ENCODE peak calls at places on chromosomes 4 and X, in seven cellular contexts. L, M, W, X, B, C and J are unnamed samples.

GRCh38 chrX:23838953-23839352 is 56.0 kb downstream of the SAT1 start:
- DNase-seq in M (no peak), C (no peak), B (no peak), L (no peak), W (no peak), X (no peak), J (no peak)

GRCh38 chrX:23554304-23554703 is 113.0 kb upstream of the PRDX4 start:
- DNase-seq in M (no peak), L (no peak), X (no peak), B (no peak), C (no peak), W (peak), J (no peak)

GRCh38 chr4:16591867-16592266 is 306.6 kb downstream of the LDB2 start:
- DNase-seq in W (no peak), X (no peak), B (no peak), M (no peak), C (no peak), L (no peak), J (peak)

GRCh38 chr4:115113382-115114106 is at the start of gene NDST4:
- DNase-seq in C (no peak), X (no peak), W (no peak), M (no peak), B (no peak), L (no peak), J (peak)

GRCh38 chr4:165684177-165684870 is 188.7 kb upstream of the TLL1 start:
- DNase-seq in W (peak), C (no peak), L (no peak), X (no peak), B (no peak), M (no peak), J (no peak)

GRCh38 chr4:791866-792630 is 33.9 kb downstream of the CPLX1 start:
- DNase-seq in M (peak), X (no peak), C (no peak), L (no peak), B (no peak), W (no peak), J (peak)

GRCh38 chr4:105474110-105474518 is 252 bp upstream of the PPA2 start:
- DNase-seq in C (peak), M (peak), B (no peak), W (peak), X (no peak), L (peak), J (peak)

GRCh38 chr4:121822796-121823504 is 733 bp downstream of the CCNA2 start:
- DNase-seq in C (peak), X (no peak), L (peak), B (no peak), M (peak), W (no peak), J (peak)

GRCh38 chr4:114208747-114209146 is 229.3 kb upstream of the ARSJ start:
- DNase-seq in M (no peak), C (no peak), W (peak), L (no peak), B (no peak), X (no peak), J (no peak)

GRCh38 chr4:83548151-83548905 is 12.4 kb downstream of the GPAT3 start:
- DNase-seq in C (no peak), W (peak), M (peak), B (peak), X (peak), L (peak), J (no peak)

GRCh38 chr4:153067376-153067775 is 131.3 kb downstream of the FHDC1 start:
- DNase-seq in L (no peak), X (no peak), M (no peak), W (peak), C (no peak), B (no peak), J (no peak)

GRCh38 chrX:7083468-7084396 is 63.8 kb upstream of the STS start:
- DNase-seq in W (peak), C (no peak), B (peak), M (no peak), L (no peak), X (peak), J (no peak)